ENCODE peak calls at places on chromosomes 5 and 9, in five cellular contexts. T is OCI-LY7, W is tibial artery, J is psoas muscle, K is upper lobe of left lung. D is an unnamed sample.

GRCh38 chr5:161201558-161201957 is 345.0 kb downstream of the GABRB2 start:
- DNase-seq in T (no peak), W (no peak), J (no peak), K (no peak), D (no peak)

GRCh38 chr9:14906654-14907359 is 3.4 kb downstream of the FREM1 start:
- DNase-seq in T (no peak), W (no peak), J (no peak), K (no peak), D (no peak)

GRCh38 chr9:122258886-122259415 is 5.7 kb downstream of the RBM18 start:
- DNase-seq in T (no peak), W (no peak), J (no peak), K (no peak), D (no peak)

GRCh38 chr5:133385346-133385745 is 227.0 kb downstream of the FSTL4 start:
- DNase-seq in T (no peak), W (no peak), J (no peak), K (no peak), D (no peak)

GRCh38 chr5:135308752-135309151 is 90.3 kb downstream of the MACROH2A1 start:
- DNase-seq in T (no peak), W (no peak), J (no peak), K (no peak), D (no peak)

GRCh38 chr9:69253057-69253456 is 72.0 kb upstream of the ENTREP1 start:
- DNase-seq in T (no peak), W (no peak), J (no peak), K (no peak), D (no peak)

GRCh38 chr5:181127456-181127855 is 3.5 kb downstream of the OR2V1 start:
- DNase-seq in T (no peak), W (no peak), J (no peak), K (no peak), D (no peak)

GRCh38 chr9:72474676-72475075 is 46.7 kb upstream of the TMC1 start:
- DNase-seq in T (no peak), W (no peak), J (no peak), K (no peak), D (no peak)

GRCh38 chr5:107594253-107595045 is 76.3 kb downstream of the EFNA5 start:
- DNase-seq in T (no peak), W (peak; percentile 50), J (no peak), K (no peak), D (no peak)

GRCh38 chr5:143345671-143346440 is 57.6 kb downstream of the NR3C1 start:
- DNase-seq in T (no peak), W (no peak), J (no peak), K (no peak), D (no peak)

GRCh38 chr5:21391506-21391905 is 1403.5 kb upstream of the CDH18 start:
- DNase-seq in T (no peak), W (no peak), J (no peak), K (no peak), D (no peak)

GRCh38 chr9:138042146-138042545 is 164.6 kb downstream of the CACNA1B start:
- DNase-seq in T (no peak), W (no peak), J (no peak), K (no peak), D (no peak)

GRCh38 chr9:131605770-131606590 is 60.7 kb downstream of the PRRT1B start:
- DNase-seq in T (no peak), W (no peak), J (no peak), K (no peak), D (no peak)

GRCh38 chr5:80194470-80194869 is 61.4 kb downstream of the SERINC5 start:
- DNase-seq in T (peak; percentile 39), W (no peak), J (no peak), K (no peak), D (no peak)

GRCh38 chr5:38672059-38672791 is 115.8 kb upstream of the LIFR start:
- DNase-seq in T (no peak), W (no peak), J (no peak), K (no peak), D (no peak)

GRCh38 chr9:119088002-119088401 is 281.2 kb downstream of the BRINP1 start:
- DNase-seq in T (no peak), W (no peak), J (no peak), K (no peak), D (no peak)

GRCh38 chr9:119667163-119667562 is 297.9 kb upstream of the BRINP1 start:
- DNase-seq in T (peak; percentile 1), W (no peak), J (no peak), K (no peak), D (no peak)

GRCh38 chr5:14004598-14005394 is 60.3 kb upstream of the DNAH5 start:
- DNase-seq in T (no peak), W (no peak), J (no peak), K (no peak), D (no peak)

GRCh38 chr9:76873056-76873792 is 32.7 kb downstream of the PRUNE2 start:
- DNase-seq in T (no peak), W (peak; percentile 48), J (peak; percentile 23), K (no peak), D (no peak)

GRCh38 chr9:36306481-36307306 is 48.4 kb upstream of the GNE start:
- DNase-seq in T (peak; percentile 19), W (no peak), J (no peak), K (no peak), D (no peak)

GRCh38 chr9:19965336-19965735 is 176.5 kb upstream of the SLC24A2 start:
- DNase-seq in T (no peak), W (no peak), J (no peak), K (no peak), D (no peak)

GRCh38 chr5:98827161-98827560 is 53.7 kb downstream of the RGMB start:
- DNase-seq in T (peak; percentile 43), W (no peak), J (no peak), K (no peak), D (no peak)

GRCh38 chr5:178273041-178273440 is 40.4 kb upstream of the PHYKPL start:
- DNase-seq in T (no peak), W (no peak), J (no peak), K (no peak), D (no peak)

GRCh38 chr5:135497971-135498661 is 37.6 kb downstream of the NEUROG1 start:
- DNase-seq in T (no peak), W (no peak), J (no peak), K (no peak), D (no peak)

GRCh38 chr9:7542648-7543165 is 256.9 kb downstream of the DMAC1 start:
- DNase-seq in T (no peak), W (no peak), J (no peak), K (no peak), D (no peak)

GRCh38 chr9:127971357-127972315 is 9.2 kb downstream of the EEIG1 start:
- DNase-seq in T (no peak), W (no peak), J (no peak), K (peak; percentile 62), D (no peak)

GRCh38 chr5:1101991-1102713 is 9.7 kb downstream of the SLC12A7 start:
- DNase-seq in T (no peak), W (no peak), J (peak; percentile 55), K (peak; percentile 71), D (no peak)

GRCh38 chr9:112925058-112925641 is 34.5 kb upstream of the SLC46A2 start:
- DNase-seq in T (no peak), W (no peak), J (no peak), K (no peak), D (no peak)

GRCh38 chr9:16341176-16341575 is 529.3 kb downstream of the BNC2 start:
- DNase-seq in T (no peak), W (no peak), J (no peak), K (no peak), D (no peak)

DNA sequence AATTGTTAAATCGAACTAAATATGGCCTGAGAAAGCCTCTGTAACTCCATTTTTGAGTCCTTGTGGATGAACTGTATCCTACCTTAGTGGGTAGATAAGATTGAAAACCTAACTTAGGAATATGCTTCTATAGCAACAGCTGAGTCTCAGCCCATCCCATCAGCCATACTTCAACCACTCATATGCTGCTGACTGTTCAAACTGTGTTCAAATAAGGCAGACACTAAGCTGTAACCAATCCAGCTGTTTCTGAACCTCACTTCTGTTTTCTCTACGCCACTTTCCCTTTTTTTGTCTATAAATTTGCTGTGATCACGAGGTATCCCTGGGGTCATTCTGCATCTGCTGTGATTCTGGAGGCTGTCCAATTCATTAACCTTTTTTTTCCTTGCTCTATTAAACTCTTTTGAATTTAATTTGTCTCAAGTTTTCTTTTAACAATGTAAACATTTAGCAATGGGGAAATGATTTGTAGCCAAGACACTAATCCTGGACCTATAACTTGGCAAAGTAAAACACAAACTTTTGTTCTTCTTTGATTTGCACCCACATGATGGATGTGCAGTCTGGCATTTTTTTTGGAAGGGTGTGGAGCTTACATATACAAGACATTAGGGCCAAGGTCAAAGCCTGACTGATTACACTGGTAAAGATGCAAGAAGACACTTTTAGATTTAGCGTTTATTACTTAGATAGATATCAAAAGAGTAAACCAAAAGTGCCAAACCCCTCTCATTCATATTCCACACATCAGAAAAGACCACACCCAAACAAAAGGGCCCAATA is 14.9 kb upstream of the SCGB3A2 start:
- DNase-seq in T (no peak), W (no peak), J (no peak), K (no peak), D (no peak)
- H3K4me1 ChIP-seq in T (no peaks in the 10 kb centered on the region), W (no peaks in the 10 kb centered on the region), J (no peaks in the 10 kb centered on the region), K (peaks cover 6% of the 10 kb centered on the region), D (peaks cover 24% of the 10 kb centered on the region)

GRCh38 chr9:134619983-134620612 is 21.5 kb upstream of the COL5A1 start:
- DNase-seq in T (no peak), W (peak; percentile 17), J (no peak), K (peak; percentile 71), D (no peak)
- H3K4me1 ChIP-seq in T (no peaks in the 10 kb centered on the region), W (no peaks in the 10 kb centered on the region), J (no peaks in the 10 kb centered on the region), K (no peaks in the 10 kb centered on the region), D (no peaks in the 10 kb centered on the region)

GRCh38 chr9:125538092-125538473 is 168.9 kb downstream of the MAPKAP1 start:
- DNase-seq in T (no peak), W (no peak), J (no peak), K (no peak), D (no peak)

GRCh38 chr9:125544474-125544873 is 162.5 kb downstream of the MAPKAP1 start:
- DNase-seq in T (no peak), W (no peak), J (no peak), K (no peak), D (no peak)

GRCh38 chr9:125537442-125538091 is 169.4 kb downstream of the MAPKAP1 start:
- DNase-seq in T (no peak), W (no peak), J (no peak), K (no peak), D (no peak)

GRCh38 chr9:125541840-125542243 is 165.2 kb downstream of the MAPKAP1 start:
- DNase-seq in T (no peak), W (no peak), J (no peak), K (no peak), D (no peak)

GRCh38 chr9:125540497-125540896 is 166.5 kb downstream of the MAPKAP1 start:
- DNase-seq in T (no peak), W (no peak), J (no peak), K (no peak), D (no peak)
- H3K4me1 ChIP-seq in T (no peaks in the 10 kb centered on the region), W (peaks cover 17% of the 10 kb centered on the region), J (peaks cover 5% of the 10 kb centered on the region), K (peaks cover 35% of the 10 kb centered on the region), D (peaks cover 36% of the 10 kb centered on the region)

GRCh38 chr5:141512390-141513020 is 23.6 kb downstream of the PCDHGC5 start:
- DNase-seq in T (peak; percentile 90), W (peak; percentile 87), J (peak; percentile 87), K (peak; percentile 84), D (no peak)
- H3K4me1 ChIP-seq in T (peaks cover 100% of the 10 kb centered on the region), W (peaks cover 49% of the 10 kb centered on the region), J (peaks cover 60% of the 10 kb centered on the region), K (peaks cover 65% of the 10 kb centered on the region), D (peaks cover 21% of the 10 kb centered on the region)